ENCODE peak calls at places on chromosomes 7 and 10, in nine cellular contexts. A is AG10803, O is neural crest cell, F is cardiac fibroblast, K is GM10248, M is ovary, E is AG04449, T is fibroblast of lung, X is NB4. U is an unnamed sample.

GRCh38 chr7:5324961-5325360 is 42.2 kb downstream of the SLC29A4 start:
- DNase-seq in A (no peak), O (no peak), F (no peak), K (no peak), M (no peak), E (no peak), T (no peak), X (no peak), U (no peak)

GRCh38 chr7:35728412-35729060 is 33.6 kb upstream of the HERPUD2 start:
- DNase-seq in A (no peak), O (no peak), F (no peak), K (no peak), M (no peak), E (no peak), T (no peak), X (peak), U (no peak)

GRCh38 chr7:66409493-66409892 is 204.4 kb downstream of the TPST1 start:
- DNase-seq in A (no peak), O (no peak), F (no peak), K (no peak), M (no peak), E (no peak), T (no peak), X (no peak), U (no peak)

GRCh38 chr7:77427996-77428603 is 12.0 kb upstream of the GSAP start:
- DNase-seq in A (peak), O (no peak), F (peak), K (no peak), M (no peak), E (no peak), T (peak), X (no peak), U (no peak)

GRCh38 chr10:68594405-68594804 is 34.3 kb downstream of the TET1 start:
- DNase-seq in A (peak), O (no peak), F (peak), K (no peak), M (no peak), E (no peak), T (peak), X (peak), U (no peak)

GRCh38 chr10:124504711-124505110 is 43.1 kb downstream of the LHPP start:
- DNase-seq in A (no peak), O (no peak), F (no peak), K (no peak), M (no peak), E (no peak), T (no peak), X (no peak), U (no peak)

GRCh38 chr10:67976292-67977245 is 92.1 kb downstream of the SIRT1 start:
- DNase-seq in A (peak), O (no peak), F (no peak), K (no peak), M (no peak), E (no peak), T (no peak), X (no peak), U (no peak)

GRCh38 chr7:148356303-148356702 is 234.3 kb upstream of the C7orf33 start:
- DNase-seq in A (no peak), O (no peak), F (no peak), K (no peak), M (peak), E (no peak), T (no peak), X (no peak), U (no peak)

DNA sequence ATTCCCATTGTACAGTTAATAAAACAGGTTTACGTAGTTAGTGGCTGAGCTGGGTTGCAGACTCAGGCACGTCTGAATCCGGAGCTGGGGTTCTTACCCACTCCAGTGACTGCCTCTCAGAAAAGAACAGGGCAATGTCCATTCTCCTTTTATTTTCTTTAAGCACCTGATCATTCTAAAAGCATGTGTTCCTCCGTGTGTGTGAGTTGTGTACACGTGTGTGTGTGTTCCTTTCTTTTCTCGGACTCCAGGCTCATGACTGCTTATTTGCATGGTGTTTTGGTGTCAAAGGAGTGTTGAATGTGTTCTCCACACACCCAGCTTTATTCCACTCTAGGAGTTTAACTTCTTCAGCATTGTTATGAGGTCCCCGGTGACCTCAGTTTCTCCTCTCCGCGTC is 260.1 kb downstream of the SNX10 start:
- DNase-seq in A (no peak), O (no peak), F (no peak), K (no peak), M (no peak), E (no peak), T (no peak), X (no peak), U (no peak)
- TF ChIP-seq CTCF in A (no peak), O (no peak), F (no peak), K (no peak), M (no peak), E (no peak), T (no peak), X (no peak), U (no peak)

GRCh38 chr10:22620929-22621328 is 93.4 kb downstream of the PIP4K2A start:
- DNase-seq in A (no peak), O (no peak), F (no peak), K (no peak), M (no peak), E (no peak), T (no peak), X (no peak), U (no peak)

GRCh38 chr10:22621726-22622125 is 92.7 kb downstream of the PIP4K2A start:
- DNase-seq in A (no peak), O (no peak), F (no peak), K (no peak), M (no peak), E (no peak), T (no peak), X (no peak), U (no peak)

GRCh38 chr10:22624289-22624738 is 90.1 kb downstream of the PIP4K2A start:
- DNase-seq in A (peak), O (no peak), F (peak), K (no peak), M (no peak), E (peak), T (peak), X (no peak), U (no peak)

GRCh38 chr10:22623624-22624263 is 90.6 kb downstream of the PIP4K2A start:
- DNase-seq in A (no peak), O (no peak), F (no peak), K (no peak), M (no peak), E (no peak), T (peak), X (no peak), U (no peak)

GRCh38 chr10:22622242-22622806 is 92.1 kb downstream of the PIP4K2A start:
- DNase-seq in A (no peak), O (no peak), F (no peak), K (no peak), M (no peak), E (no peak), T (no peak), X (no peak), U (no peak)
- TF ChIP-seq CTCF in A (no peak), O (no peak), F (no peak), K (no peak), M (no peak), E (no peak), T (no peak), X (no peak), U (no peak)

DNA sequence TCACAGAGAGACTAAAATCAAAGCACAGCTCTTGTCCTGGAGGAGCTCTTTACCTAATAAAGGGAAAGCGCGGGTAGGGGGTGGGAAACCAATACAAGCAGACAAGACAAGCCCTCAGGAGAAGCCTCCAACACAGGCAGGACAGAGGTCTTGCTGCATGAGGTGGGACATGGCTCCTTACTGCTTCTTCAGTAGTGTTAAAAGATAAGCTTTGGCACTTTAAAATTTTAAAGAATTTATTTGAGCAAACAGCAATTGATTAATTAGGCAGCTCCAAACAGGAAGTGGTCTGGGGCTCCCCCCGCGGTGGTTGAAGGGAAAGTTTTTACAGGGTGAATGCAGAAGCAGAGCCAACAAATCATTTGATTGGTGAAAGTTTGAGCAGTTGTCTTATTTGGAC is 50.3 kb upstream of the MACC1 start:
- DNase-seq in A (no peak), O (no peak), F (no peak), K (no peak), M (no peak), E (no peak), T (no peak), X (peak), U (no peak)
- TF ChIP-seq CTCF in A (no peak), O (peak), F (no peak), K (no peak), M (no peak), E (no peak), T (no peak), X (peak), U (peak)

DNA sequence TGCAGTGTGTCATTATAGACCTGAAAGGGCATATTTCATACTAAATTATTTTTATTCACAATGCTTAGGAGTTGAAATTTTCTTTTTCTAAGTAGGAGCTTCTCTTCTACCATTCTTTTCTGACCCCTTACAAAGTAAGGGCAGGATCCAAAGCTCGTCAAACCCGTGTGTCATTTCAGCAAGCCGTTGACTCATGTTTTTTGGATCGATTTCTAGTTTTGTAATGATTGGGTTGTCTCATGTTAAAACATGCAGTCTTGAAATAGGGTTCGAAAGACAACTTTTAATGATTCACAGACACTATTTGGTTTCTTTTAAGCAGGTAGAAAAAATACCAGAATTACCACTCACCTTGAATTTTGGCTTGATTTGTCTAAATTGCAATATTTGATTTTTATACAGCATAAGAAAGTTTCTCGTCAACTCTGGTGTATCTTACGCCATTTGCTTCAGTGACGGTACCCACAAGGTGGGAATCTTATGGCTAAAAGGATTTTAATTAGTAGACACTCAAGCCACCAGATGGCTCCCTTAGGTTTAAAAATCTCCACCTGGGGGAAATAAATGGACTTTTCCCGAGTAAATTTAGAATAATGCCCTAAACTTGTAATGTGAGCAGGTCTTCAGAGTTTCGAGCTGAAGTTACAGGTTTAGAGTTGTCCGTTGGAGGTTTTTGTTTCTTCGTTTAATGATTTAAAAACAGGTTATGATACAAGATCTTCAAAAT is 283.4 kb downstream of the CCDC3 start:
- DNase-seq in A (no peak), O (no peak), F (peak), K (no peak), M (no peak), E (no peak), T (peak), X (no peak), U (no peak)
- TF ChIP-seq CTCF in A (no peak), O (peak), F (no peak), K (no peak), M (peak), E (no peak), T (no peak), X (no peak), U (no peak)

DNA sequence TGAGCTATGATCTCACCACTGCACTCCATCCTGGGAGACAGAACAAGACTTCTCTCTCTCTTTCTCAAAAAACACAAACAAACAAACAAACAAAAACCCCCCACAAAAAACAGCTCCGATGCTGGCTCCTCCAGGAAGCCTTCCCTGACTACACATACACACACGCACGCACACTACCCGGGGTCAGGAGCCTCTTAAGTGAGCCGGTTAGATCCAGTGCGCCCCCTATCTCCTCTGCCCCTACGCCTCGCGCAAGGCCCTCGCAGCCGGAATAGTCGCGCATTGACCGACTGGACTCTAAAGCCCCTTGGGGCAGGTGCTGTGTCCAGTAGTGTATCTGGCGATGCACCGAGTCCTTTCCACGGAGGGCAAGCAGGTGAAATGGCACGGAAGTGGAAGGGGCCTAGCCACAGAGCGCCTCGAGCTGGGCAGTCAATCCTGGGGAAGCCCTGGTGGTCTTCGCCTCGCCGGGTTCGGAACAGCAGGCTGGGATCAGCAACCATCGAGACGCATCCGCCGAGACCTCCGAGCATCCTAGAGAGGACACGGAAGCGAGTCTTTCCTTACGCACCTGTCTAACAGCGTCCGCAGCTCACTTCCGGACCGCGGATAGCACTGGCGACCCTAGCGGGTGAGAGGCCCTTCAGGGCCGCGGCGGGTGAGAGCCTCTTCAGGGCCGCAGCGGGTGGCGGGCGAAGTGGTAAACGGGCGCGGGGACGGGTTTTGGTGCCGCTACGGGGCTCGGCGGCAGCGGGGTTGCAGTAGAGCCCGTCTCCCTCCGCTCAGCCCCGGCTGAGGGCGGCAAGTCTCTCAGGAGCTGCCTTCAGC is at the start of gene ZSCAN25:
- DNase-seq in A (peak), O (peak), F (peak), K (peak), M (peak), E (peak), T (peak), X (peak), U (peak)
- TF ChIP-seq CTCF in A (peak), O (peak), F (peak), K (peak), M (no peak), E (peak), T (peak), X (peak), U (peak)

GRCh38 chr7:74584160-74584954 is 73.2 kb upstream of the GTF2I start:
- DNase-seq in A (no peak), O (no peak), F (no peak), K (no peak), M (no peak), E (no peak), T (no peak), X (peak), U (no peak)
- TF ChIP-seq CTCF in A (no peak), O (peak), F (no peak), K (no peak), M (no peak), E (no peak), T (no peak), X (no peak), U (no peak)

GRCh38 chr10:108439397-108439796 is 1274.9 kb upstream of the SORCS1 start:
- DNase-seq in A (peak), O (no peak), F (no peak), K (no peak), M (no peak), E (no peak), T (no peak), X (no peak), U (no peak)
- TF ChIP-seq CTCF in A (peak), O (no peak), F (no peak), K (no peak), M (no peak), E (no peak), T (peak), X (no peak), U (no peak)

GRCh38 chr10:60098676-60099601 is 192.6 kb upstream of the CCDC6 start:
- DNase-seq in A (no peak), O (peak), F (peak), K (no peak), M (no peak), E (no peak), T (no peak), X (peak), U (peak)
- TF ChIP-seq CTCF in A (peak), O (peak), F (peak), K (peak), M (no peak), E (peak), T (peak), X (peak), U (peak)

U was measured in GM13977.